ENCODE peak calls at places on chromosomes 13 and 19, in six cellular contexts. A is Peyer's patch, M is fibroblast of lung, X is cardiac muscle cell, Q is transverse colon, R is tibial nerve. Y is an unnamed sample. For H3K27me3, the result is how much of the 10 kb centered on the place peaks cover.

GRCh38 chr19:4140237-4140711 is 13.2 kb upstream of the CREB3L3 start:
- DNase-seq in A (no peak), M (peak), X (peak), Q (peak), R (no peak), Y (no peak)

GRCh38 chr19:16623576-16623975 is 4.4 kb downstream of the MED26 start:
- DNase-seq in A (no peak), M (no peak), X (no peak), Q (no peak), R (no peak), Y (no peak)

GRCh38 chr13:107864543-107865460 is 350.5 kb downstream of the LIG4 start:
- DNase-seq in A (no peak), M (peak), X (peak), Q (no peak), R (no peak), Y (no peak)

GRCh38 chr13:113192902-113193301 is 15.6 kb downstream of the PCID2 start:
- DNase-seq in A (no peak), M (peak), X (no peak), Q (no peak), R (no peak), Y (peak)

GRCh38 chr13:75186384-75186783 is 295.6 kb downstream of the TBC1D4 start:
- DNase-seq in A (no peak), M (no peak), X (no peak), Q (no peak), R (no peak), Y (no peak)

GRCh38 chr13:112161441-112162301 is 94.7 kb downstream of the SOX1 start:
- DNase-seq in A (no peak), M (no peak), X (no peak), Q (no peak), R (no peak), Y (no peak)

GRCh38 chr13:93762703-93763102 is 536.1 kb downstream of the GPC6 start:
- DNase-seq in A (no peak), M (no peak), X (no peak), Q (no peak), R (no peak), Y (no peak)

GRCh38 chr13:98751397-98752110 is 918 bp downstream of the SLC15A1 start:
- DNase-seq in A (no peak), M (peak), X (peak), Q (peak), R (no peak), Y (no peak)

GRCh38 chr19:45443462-45444317 is 20.0 kb upstream of the ERCC1 start:
- DNase-seq in A (peak), M (peak), X (peak), Q (peak), R (peak), Y (no peak)

GRCh38 chr13:111152836-111153235 is 37.7 kb downstream of the ARHGEF7 start:
- DNase-seq in A (no peak), M (peak), X (peak), Q (no peak), R (no peak), Y (no peak)

GRCh38 chr13:75687145-75687763 is 51.1 kb downstream of the LMO7 start:
- DNase-seq in A (no peak), M (peak), X (peak), Q (no peak), R (no peak), Y (no peak)

GRCh38 chr13:64798422-64798821 is 2431.7 kb downstream of the PCDH9 start:
- DNase-seq in A (no peak), M (no peak), X (no peak), Q (no peak), R (no peak), Y (no peak)

GRCh38 chr13:67630640-67631039 is 400.5 kb upstream of the PCDH9 start:
- DNase-seq in A (no peak), M (no peak), X (no peak), Q (no peak), R (no peak), Y (no peak)

GRCh38 chr13:113782472-113782871 is 23.4 kb downstream of the TMEM255B start:
- DNase-seq in A (no peak), M (no peak), X (no peak), Q (no peak), R (no peak), Y (no peak)

GRCh38 chr19:1263198-1263597 is 5.9 kb upstream of the CIRBP start:
- DNase-seq in A (peak), M (no peak), X (no peak), Q (no peak), R (no peak), Y (no peak)

GRCh38 chr19:3457531-3458228 is 22.6 kb downstream of the SMIM24 start:
- DNase-seq in A (no peak), M (no peak), X (no peak), Q (no peak), R (no peak), Y (no peak)

GRCh38 chr19:41627966-41628675 is 1.2 kb upstream of the CEACAM4 start:
- DNase-seq in A (no peak), M (no peak), X (no peak), Q (no peak), R (no peak), Y (no peak)

GRCh38 chr19:10548746-10549276 is 5.1 kb downstream of the ATG4D start:
- DNase-seq in A (no peak), M (no peak), X (no peak), Q (no peak), R (no peak), Y (no peak)

GRCh38 chr19:35730326-35730725 is 11.9 kb downstream of the IGFLR1 start:
- DNase-seq in A (no peak), M (no peak), X (no peak), Q (no peak), R (no peak), Y (no peak)

GRCh38 chr19:10402441-10403038 is 802 bp downstream of the CDC37 start:
- DNase-seq in A (no peak), M (peak), X (no peak), Q (peak), R (no peak), Y (no peak)

GRCh38 chr19:19459707-19460251 is 54.3 kb downstream of the GATAD2A start:
- DNase-seq in A (peak), M (peak), X (no peak), Q (peak), R (no peak), Y (peak)

GRCh38 chr13:77506874-77507273 is 28.6 kb upstream of the SCEL start:
- DNase-seq in A (no peak), M (no peak), X (no peak), Q (no peak), R (no peak), Y (no peak)
- TF ChIP-seq CTCF in A (peak), M (peak), X (no peak), Q (no peak), R (peak), Y (no peak)

DNA sequence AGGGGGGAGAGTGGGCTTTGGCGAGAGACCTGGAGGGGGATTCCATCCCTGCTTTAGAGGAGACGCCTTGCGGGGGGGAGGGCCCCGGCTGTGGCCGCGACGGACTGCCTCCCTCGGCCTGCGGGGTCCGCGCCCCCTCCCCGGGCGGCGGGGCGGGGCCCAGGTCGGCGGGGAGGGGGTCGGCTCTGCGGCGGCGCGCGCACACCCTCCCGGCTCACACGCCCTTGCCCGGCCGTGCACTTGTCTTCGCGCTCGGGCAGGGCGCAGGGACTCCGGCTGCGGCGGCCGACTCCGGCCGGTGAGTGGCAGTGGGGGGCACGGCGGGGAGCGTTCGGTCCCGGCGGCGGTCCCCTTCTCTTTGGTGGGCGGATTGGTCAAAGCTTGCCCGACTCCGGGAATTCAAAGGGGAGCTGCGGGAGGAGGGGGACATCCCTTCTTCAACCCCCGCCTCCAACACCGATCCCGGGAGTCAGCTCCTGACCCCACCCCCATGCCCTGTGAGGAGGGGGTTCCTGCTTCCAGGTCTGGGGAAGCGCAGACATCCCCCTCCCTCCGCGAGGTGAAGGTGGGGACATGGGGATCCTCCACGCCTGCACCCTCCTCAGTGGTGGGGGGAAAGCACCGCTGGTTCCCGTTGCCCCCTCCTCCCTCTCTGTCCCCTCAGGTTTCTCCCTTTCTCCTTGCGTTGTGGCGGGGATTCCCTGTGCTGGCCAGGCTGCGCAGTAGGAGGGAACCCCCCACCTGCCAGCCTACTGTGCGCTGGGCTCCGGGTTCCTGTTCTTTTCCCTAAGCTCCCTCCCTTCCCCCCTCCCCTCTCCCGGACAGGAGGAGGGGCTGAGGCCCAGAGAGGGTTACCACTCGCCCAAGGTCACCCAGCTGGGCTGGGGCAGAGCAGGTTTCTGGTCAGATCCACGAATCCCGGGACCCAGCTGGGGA is 14.6 kb upstream of the KCNN1 start:
- DNase-seq in A (no peak), M (no peak), X (peak), Q (no peak), R (no peak), Y (no peak)
- H3K4me3 ChIP-seq in A (no peak), M (no peak), X (peak), Q (no peak), R (no peak), Y (no peak)

DNA sequence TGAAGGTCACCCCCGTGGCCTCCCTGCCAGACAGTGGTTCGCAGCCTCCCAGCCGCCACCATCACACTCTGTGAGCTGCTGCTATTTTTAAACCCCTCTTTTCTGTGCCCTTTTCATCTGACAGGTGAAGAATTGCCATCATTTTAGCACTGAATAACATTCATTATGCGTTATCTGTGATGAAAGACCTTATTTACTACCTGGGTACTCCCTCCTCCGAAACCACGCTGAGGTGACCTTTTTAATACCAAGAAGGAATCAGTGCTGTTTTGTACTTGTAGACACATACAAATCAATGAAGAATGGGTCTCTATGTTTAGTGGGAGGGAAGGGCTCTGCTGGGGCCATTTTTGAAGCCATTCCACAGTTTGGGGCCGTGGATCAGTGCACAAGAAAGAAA is 148.9 kb upstream of the GPR12 start:
- DNase-seq in A (no peak), M (no peak), X (no peak), Q (no peak), R (no peak), Y (no peak)
- H3K27me3 ChIP-seq in A (under half), M (under half), X (under half), Q (under half), R (under half), Y (under half)

DNA sequence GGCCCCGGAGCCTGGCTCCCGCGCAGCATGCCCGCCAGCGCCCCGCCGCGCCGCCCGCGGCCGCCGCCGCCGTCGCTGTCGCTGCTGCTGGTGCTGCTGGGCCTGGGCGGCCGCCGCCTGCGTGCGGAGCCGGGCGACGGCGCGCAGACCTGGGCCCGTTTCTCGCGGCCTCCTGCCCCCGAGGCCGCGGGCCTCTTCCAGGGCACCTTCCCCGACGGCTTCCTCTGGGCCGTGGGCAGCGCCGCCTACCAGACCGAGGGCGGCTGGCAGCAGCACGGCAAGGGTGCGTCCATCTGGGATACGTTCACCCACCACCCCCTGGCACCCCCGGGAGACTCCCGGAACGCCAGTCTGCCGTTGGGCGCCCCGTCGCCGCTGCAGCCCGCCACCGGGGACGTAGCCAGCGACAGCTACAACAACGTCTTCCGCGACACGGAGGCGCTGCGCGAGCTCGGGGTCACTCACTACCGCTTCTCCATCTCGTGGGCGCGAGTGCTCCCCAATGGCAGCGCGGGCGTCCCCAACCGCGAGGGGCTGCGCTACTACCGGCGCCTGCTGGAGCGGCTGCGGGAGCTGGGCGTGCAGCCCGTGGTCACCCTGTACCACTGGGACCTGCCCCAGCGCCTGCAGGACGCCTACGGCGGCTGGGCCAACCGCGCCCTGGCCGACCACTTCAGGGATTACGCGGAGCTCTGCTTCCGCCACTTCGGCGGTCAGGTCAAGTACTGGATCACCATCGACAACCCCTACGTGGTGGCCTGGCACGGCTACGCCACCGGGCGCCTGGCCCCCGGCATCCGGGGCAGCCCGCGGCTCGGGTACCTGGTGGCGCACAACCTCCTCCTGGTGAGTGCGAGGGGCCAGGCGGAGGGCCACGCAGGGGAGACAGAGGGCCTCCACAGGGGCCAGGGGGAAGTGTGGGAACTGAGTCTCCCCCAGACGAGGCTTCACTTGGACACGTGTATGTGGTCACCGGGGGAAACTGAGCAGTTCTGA is at the start of gene KL:
- DNase-seq in A (no peak), M (peak), X (peak), Q (peak), R (peak), Y (no peak)
- TF ChIP-seq CTCF in A (no peak), M (no peak), X (no peak), Q (no peak), R (no peak), Y (no peak)

DNA sequence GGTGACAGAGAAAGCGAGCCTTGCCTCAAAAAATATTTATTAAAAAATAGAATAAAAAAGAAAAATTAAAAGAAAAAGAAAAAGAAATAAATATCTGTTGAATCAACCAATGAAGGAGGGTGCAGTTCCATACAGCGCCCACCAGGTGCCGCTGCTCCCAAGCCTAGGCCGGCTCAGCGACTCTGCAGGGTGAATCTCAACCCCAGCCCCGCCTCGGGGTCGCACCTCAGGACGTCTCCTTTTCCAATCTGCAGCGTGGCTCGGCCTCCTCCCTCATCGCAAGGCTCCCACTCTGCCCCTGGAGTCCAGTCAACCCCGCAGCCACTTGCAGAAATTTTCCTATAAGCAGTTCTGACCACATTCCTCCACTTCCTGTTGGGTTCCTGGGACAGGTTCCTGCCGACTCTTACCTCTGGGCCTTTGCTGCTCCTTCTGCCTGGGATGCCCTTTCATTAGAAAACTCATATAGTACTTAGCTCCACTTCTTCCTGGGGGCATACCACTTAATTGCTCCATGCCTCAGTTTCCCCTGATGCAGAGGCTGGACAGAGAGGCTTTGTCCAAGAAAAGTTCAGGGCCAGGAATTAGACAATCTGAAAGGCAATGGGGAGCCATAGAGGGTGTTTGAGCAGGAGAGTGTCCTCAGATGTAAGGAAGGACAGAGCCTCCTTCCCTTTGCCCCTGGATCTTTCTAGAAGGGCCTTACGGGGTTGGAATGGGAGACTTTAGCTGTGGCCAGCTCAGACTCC is 24.3 kb downstream of the NFILZ start:
- DNase-seq in A (no peak), M (peak), X (peak), Q (peak), R (no peak), Y (no peak)
- H3K4me3 ChIP-seq in A (no peak), M (no peak), X (no peak), Q (peak), R (peak), Y (peak)

GRCh38 chr19:51713319-51714285 is 10.2 kb downstream of the HAS1 start:
- DNase-seq in A (no peak), M (no peak), X (no peak), Q (no peak), R (no peak), Y (no peak)

GRCh38 chr19:51719251-51719901 is 4.4 kb downstream of the HAS1 start:
- DNase-seq in A (no peak), M (no peak), X (peak), Q (no peak), R (no peak), Y (no peak)

GRCh38 chr19:51715850-51716249 is 7.9 kb downstream of the HAS1 start:
- DNase-seq in A (no peak), M (no peak), X (no peak), Q (no peak), R (no peak), Y (no peak)

GRCh38 chr19:51714848-51715247 is 8.9 kb downstream of the HAS1 start:
- DNase-seq in A (no peak), M (no peak), X (no peak), Q (no peak), R (no peak), Y (no peak)

DNA sequence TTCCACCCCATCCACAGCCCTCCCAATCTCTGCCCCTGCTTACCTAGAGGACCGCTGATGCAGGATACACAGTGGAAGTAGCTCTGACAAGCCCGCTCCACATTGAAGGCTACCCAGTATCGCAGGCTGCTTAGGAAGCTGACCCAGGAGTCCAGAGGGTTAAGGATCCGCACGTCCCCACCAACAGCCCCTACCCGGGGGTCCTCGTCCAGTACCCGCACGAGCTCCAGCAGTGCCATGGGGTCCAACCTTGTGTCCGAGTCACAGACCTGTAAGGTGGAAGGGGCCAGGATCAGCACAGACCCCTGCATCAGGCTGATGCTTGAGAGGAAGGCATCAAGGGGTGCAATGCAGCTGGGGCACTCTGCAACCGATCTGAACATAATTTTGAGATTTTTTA is 6.9 kb downstream of the HAS1 start:
- DNase-seq in A (no peak), M (no peak), X (no peak), Q (no peak), R (no peak), Y (no peak)
- H3K27me3 ChIP-seq in A (under half), M (under half), X (half or more), Q (under half), R (under half), Y (under half)

GRCh38 chr19:13574933-13575332 is 68.7 kb upstream of the CACNA1A start:
- DNase-seq in A (no peak), M (no peak), X (peak), Q (no peak), R (no peak), Y (no peak)
- TF ChIP-seq CTCF in A (no peak), M (peak), X (peak), Q (no peak), R (peak), Y (peak)

GRCh38 chr19:11694533-11695439 is 44.0 kb downstream of the ZNF823 start:
- DNase-seq in A (peak), M (peak), X (peak), Q (peak), R (peak), Y (peak)
- H3K4me3 ChIP-seq in A (peak), M (peak), X (peak), Q (peak), R (peak), Y (peak)

DNA sequence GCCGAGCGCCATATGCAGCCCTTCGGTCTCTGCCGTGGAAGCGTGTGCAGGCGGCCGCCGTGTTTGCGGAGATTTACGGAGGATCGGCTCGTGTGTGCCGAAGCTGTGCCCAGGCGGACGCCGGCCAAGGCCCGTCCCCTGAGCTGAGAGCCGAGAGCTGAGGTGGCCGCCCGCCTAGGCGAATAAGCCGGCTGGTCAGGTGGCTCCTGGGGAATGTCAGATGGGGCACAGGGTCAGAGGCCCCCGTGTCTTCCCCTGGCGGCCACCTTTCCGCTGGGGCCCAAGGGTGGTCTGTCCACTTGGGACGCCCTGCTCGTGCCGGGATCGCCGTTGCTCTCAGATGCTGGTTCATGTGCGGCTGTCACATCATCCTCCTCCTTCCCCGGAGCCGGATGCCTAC is 78.8 kb downstream of the ZNF536 start:
- DNase-seq in A (no peak), M (no peak), X (no peak), Q (no peak), R (no peak), Y (no peak)
- H3K27me3 ChIP-seq in A (under half), M (under half), X (under half), Q (under half), R (under half), Y (under half)

Y was measured in BJ.